ENCODE peak calls at places on chromosomes 7 and 10, in six cellular contexts. F, Y, N, C, M and J are unnamed samples.

GRCh38 chr10:4333474-4333894 is 492.5 kb upstream of the AKR1E2 start:
- DNase-seq in F (no peak), Y (no peak), N (no peak), C (no peak), M (no peak), J (peak; percentile 11)

GRCh38 chr7:29208410-29209250 is 14.1 kb downstream of the CHN2 start:
- DNase-seq in F (no peak), Y (no peak), N (no peak), C (no peak), M (no peak), J (no peak)

GRCh38 chr10:7438196-7438986 is 27.6 kb upstream of the SFMBT2 start:
- DNase-seq in F (no peak), Y (no peak), N (no peak), C (no peak), M (no peak), J (no peak)

GRCh38 chr7:135169141-135169935 is 1.2 kb downstream of the CYREN start:
- DNase-seq in F (peak; percentile 59), Y (peak; percentile 41), N (peak; percentile 6), C (peak; percentile 50), M (peak; percentile 86), J (peak; percentile 40)

GRCh38 chr7:67937717-67938191 is 941.1 kb downstream of the TYW1 start:
- DNase-seq in F (peak; percentile 1), Y (no peak), N (peak; percentile 36), C (no peak), M (no peak), J (peak; percentile 45)

GRCh38 chr10:118447478-118447877 is 105.4 kb upstream of the FAM204A start:
- DNase-seq in F (no peak), Y (no peak), N (no peak), C (no peak), M (no peak), J (no peak)

GRCh38 chr10:78944658-78945333 is 124.0 kb upstream of the ZMIZ1 start:
- DNase-seq in F (peak; percentile 98), Y (peak; percentile 98), N (no peak), C (no peak), M (no peak), J (no peak)

GRCh38 chr10:69911571-69912528 is 110.1 kb downstream of the COL13A1 start:
- DNase-seq in F (no peak), Y (no peak), N (no peak), C (no peak), M (no peak), J (no peak)

GRCh38 chr7:109868215-109868614 is 1222.7 kb upstream of the LRRN3 start:
- DNase-seq in F (no peak), Y (no peak), N (no peak), C (no peak), M (no peak), J (no peak)

GRCh38 chr7:22858640-22859561 is 36.3 kb upstream of the TOMM7 start:
- DNase-seq in F (peak; percentile 99), Y (peak; percentile 98), N (no peak), C (no peak), M (no peak), J (peak; percentile 83)

GRCh38 chr7:26413007-26413691 is 121.5 kb downstream of the SNX10 start:
- DNase-seq in F (no peak), Y (no peak), N (no peak), C (no peak), M (no peak), J (no peak)

GRCh38 chr10:69769395-69769989 is 32.2 kb upstream of the COL13A1 start:
- DNase-seq in F (peak; percentile 79), Y (peak; percentile 82), N (no peak), C (peak; percentile 34), M (peak; percentile 86), J (peak; percentile 31)

GRCh38 chr10:71720304-71720672 is 710 bp upstream of the C10orf105 start:
- DNase-seq in F (no peak), Y (no peak), N (no peak), C (no peak), M (no peak), J (no peak)
- H3K4me1 ChIP-seq in F (peaks cover 10% of the 10 kb centered on the region), Y (no peaks in the 10 kb centered on the region), N (peaks cover 14% of the 10 kb centered on the region), C (peaks cover 14% of the 10 kb centered on the region), M (no peaks in the 10 kb centered on the region), J (no peaks in the 10 kb centered on the region)

GRCh38 chr7:47571355-47572100 is 10.4 kb downstream of the TNS3 start:
- DNase-seq in F (peak; percentile 95), Y (peak; percentile 64), N (no peak), C (no peak), M (no peak), J (no peak)

GRCh38 chr7:47565841-47566240 is 16.1 kb downstream of the TNS3 start:
- DNase-seq in F (no peak), Y (no peak), N (no peak), C (no peak), M (no peak), J (no peak)

GRCh38 chr7:47568569-47568968 is 13.3 kb downstream of the TNS3 start:
- DNase-seq in F (no peak), Y (no peak), N (no peak), C (no peak), M (no peak), J (no peak)

GRCh38 chr7:47570649-47571050 is 11.3 kb downstream of the TNS3 start:
- DNase-seq in F (peak; percentile 84), Y (peak; percentile 56), N (no peak), C (no peak), M (no peak), J (no peak)

GRCh38 chr7:47568056-47568455 is 13.9 kb downstream of the TNS3 start:
- DNase-seq in F (no peak), Y (no peak), N (no peak), C (no peak), M (no peak), J (no peak)
- H4K91ac ChIP-seq in F (no peak overlapping the region), Y (peak overlapping the region; percentile 52), N (no peak overlapping the region), C (no peak overlapping the region), M (no peak overlapping the region), J (no peak overlapping the region)

GRCh38 chr10:80921032-80921431 is 383.3 kb downstream of the SH2D4B start:
- DNase-seq in F (no peak), Y (no peak), N (no peak), C (no peak), M (no peak), J (no peak)
- H3K4me1 ChIP-seq in F (no peaks in the 10 kb centered on the region), Y (no peaks in the 10 kb centered on the region), N (peaks cover 2% of the 10 kb centered on the region), C (no peaks in the 10 kb centered on the region), M (no peaks in the 10 kb centered on the region), J (no peaks in the 10 kb centered on the region)

DNA sequence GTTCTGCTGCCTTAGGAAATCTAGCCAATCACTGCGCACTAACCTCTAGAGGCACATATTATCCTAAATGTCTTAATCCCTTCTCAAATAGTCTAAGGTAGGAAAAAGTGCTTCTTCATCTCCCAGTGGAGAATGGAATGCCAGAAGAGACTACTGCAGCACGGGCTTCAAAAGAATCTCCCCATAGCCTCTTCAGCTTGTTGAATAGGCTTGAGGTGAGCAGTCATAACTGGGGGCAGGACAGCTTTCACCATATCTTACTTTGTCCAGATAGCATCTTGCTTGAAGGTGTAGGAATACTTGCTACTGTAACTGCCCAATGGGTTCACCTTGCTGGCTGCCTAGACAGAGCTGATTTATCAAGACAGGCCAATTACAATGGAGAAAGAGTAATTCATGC is 88.8 kb downstream of the MBL2 start:
- DNase-seq in F (no peak), Y (no peak), N (no peak), C (no peak), M (no peak), J (no peak)
- H4K91ac ChIP-seq in F (no peak overlapping the region), Y (no peak overlapping the region), N (no peak overlapping the region), C (no peak overlapping the region), M (no peak overlapping the region), J (no peak overlapping the region)

DNA sequence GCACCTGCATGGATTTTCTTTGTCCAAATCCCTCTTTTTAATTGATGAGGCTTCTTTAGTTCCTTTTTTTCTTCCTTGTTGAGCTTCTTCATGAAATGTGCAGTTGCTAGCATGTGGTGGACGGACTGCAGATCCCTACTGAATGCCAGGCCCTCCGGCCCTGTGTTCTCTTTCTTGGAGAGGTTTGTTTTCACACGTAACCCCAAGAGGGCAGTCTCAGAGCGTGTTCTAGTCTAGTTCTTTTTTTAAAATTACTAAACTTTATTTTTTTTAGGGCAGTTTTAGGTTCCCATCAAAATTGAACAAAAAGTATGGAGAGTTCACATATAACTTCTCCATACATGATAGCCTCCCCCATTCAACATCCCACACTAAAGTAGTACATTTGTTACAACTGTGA is 190.0 kb downstream of the CFTR start:
- DNase-seq in F (no peak), Y (no peak), N (no peak), C (no peak), M (no peak), J (no peak)
- H3K4me1 ChIP-seq in F (peaks cover 19% of the 10 kb centered on the region), Y (peaks cover 7% of the 10 kb centered on the region), N (peaks cover 5% of the 10 kb centered on the region), C (peaks cover 20% of the 10 kb centered on the region), M (peaks cover 4% of the 10 kb centered on the region), J (peaks cover 9% of the 10 kb centered on the region)

DNA sequence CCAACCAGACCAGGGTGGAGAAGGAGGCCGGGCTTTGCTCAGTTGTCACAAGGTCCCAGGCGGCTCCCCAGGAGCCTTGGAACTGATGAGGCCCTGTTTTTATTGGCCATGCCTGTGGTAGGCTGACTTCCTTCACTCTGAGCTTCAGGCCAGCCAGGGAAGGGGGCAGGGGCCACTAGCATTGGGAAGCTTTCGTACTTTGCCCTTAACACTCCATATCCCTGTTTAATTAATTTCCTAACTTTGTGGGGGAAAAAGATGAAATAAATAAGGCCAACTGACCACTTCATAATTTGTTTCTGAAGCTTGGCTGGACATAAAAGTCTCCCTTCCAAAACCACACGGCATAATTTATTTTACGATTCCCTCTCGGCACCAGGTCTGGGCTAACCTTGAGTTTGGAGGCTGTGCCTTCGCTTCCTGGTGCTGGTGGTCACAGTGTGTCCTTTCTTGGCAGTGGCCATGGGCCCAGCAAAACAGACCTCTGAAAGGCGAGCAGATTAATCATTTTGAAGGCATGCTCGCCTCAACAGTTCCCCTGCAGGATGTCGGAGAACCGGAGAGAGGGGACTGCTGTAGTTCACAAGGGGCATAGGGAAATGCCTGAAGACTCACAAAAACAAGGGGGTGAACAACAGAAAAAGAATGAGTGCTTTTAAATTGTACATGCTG is 965.9 kb downstream of the LRMDA start:
- DNase-seq in F (no peak), Y (no peak), N (no peak), C (no peak), M (no peak), J (no peak)
- H4K91ac ChIP-seq in F (peak overlapping the region; percentile 23), Y (peak overlapping the region; percentile 70), N (no peak overlapping the region), C (no peak overlapping the region), M (no peak overlapping the region), J (no peak overlapping the region)

GRCh38 chr10:29305031-29305335 is 16.1 kb downstream of the LYZL1 start:
- DNase-seq in F (no peak), Y (no peak), N (no peak), C (no peak), M (no peak), J (no peak)
- H3K4me1 ChIP-seq in F (no peaks in the 10 kb centered on the region), Y (no peaks in the 10 kb centered on the region), N (no peaks in the 10 kb centered on the region), C (peaks cover 3% of the 10 kb centered on the region), M (no peaks in the 10 kb centered on the region), J (peaks cover 2% of the 10 kb centered on the region)

GRCh38 chr10:82925547-82925946 is 1050.6 kb downstream of the NRG3 start:
- DNase-seq in F (no peak), Y (peak; percentile 30), N (no peak), C (no peak), M (no peak), J (no peak)
- H4K91ac ChIP-seq in F (no peak overlapping the region), Y (no peak overlapping the region), N (no peak overlapping the region), C (no peak overlapping the region), M (no peak overlapping the region), J (no peak overlapping the region)

GRCh38 chr7:105678811-105679495 is 97.7 kb upstream of the EFCAB10 start:
- DNase-seq in F (peak; percentile 50), Y (no peak), N (no peak), C (no peak), M (no peak), J (peak; percentile 36)
- H3K4me1 ChIP-seq in F (peaks cover 4% of the 10 kb centered on the region), Y (peaks cover 2% of the 10 kb centered on the region), N (peaks cover 3% of the 10 kb centered on the region), C (peaks cover 13% of the 10 kb centered on the region), M (peaks cover 23% of the 10 kb centered on the region), J (peaks cover 11% of the 10 kb centered on the region)